ENCODE peak calls at places on chromosome 9, in eight cellular contexts. One of them, this sample, is unnamed.

GRCh38 chr9:106056328-106056727 is 362.0 kb downstream of the TMEM38B start:
- DNase-seq in neuronal stem cell: no peak
- DNase-seq in posterior vena cava: no peak
- DNase-seq in activated naive CD4-positive, alpha-beta T cell: no peak
- DNase-seq in activated CD4-positive, alpha-beta T cell treated with anti-CD3 and anti-CD28 coated beads for 48 hours: no peak
- DNase-seq in epithelial cell of proximal tubule: no peak
- DNase-seq in HCT116: no peak
- DNase-seq in Kasumi-1: no peak
- DNase-seq in this sample: no peak

GRCh38 chr9:125323615-125324014 is 62.0 kb downstream of the GAPVD1 start:
- DNase-seq in epithelial cell of proximal tubule: no peak
- DNase-seq in posterior vena cava: no peak
- DNase-seq in HCT116: no peak
- DNase-seq in Kasumi-1: no peak
- DNase-seq in activated naive CD4-positive, alpha-beta T cell: no peak
- DNase-seq in neuronal stem cell: no peak
- DNase-seq in activated CD4-positive, alpha-beta T cell treated with anti-CD3 and anti-CD28 coated beads for 48 hours: no peak
- DNase-seq in this sample: no peak

GRCh38 chr9:93058357-93059096 is at the start of gene SUSD3:
- DNase-seq in neuronal stem cell: peak; percentile 77
- DNase-seq in HCT116: peak; percentile 39
- DNase-seq in activated naive CD4-positive, alpha-beta T cell: peak; percentile 71
- DNase-seq in Kasumi-1: no peak
- DNase-seq in activated CD4-positive, alpha-beta T cell treated with anti-CD3 and anti-CD28 coated beads for 48 hours: peak; percentile 74
- DNase-seq in epithelial cell of proximal tubule: no peak
- DNase-seq in posterior vena cava: no peak
- DNase-seq in this sample: peak; percentile 76

GRCh38 chr9:15942806-15943424 is 390.1 kb downstream of the CCDC171 start:
- DNase-seq in neuronal stem cell: no peak
- DNase-seq in Kasumi-1: no peak
- DNase-seq in posterior vena cava: no peak
- DNase-seq in activated naive CD4-positive, alpha-beta T cell: no peak
- DNase-seq in epithelial cell of proximal tubule: no peak
- DNase-seq in HCT116: no peak
- DNase-seq in activated CD4-positive, alpha-beta T cell treated with anti-CD3 and anti-CD28 coated beads for 48 hours: no peak
- DNase-seq in this sample: no peak

GRCh38 chr9:133581553-133582343 is 27.4 kb downstream of the FAM163B start:
- DNase-seq in neuronal stem cell: no peak
- DNase-seq in activated CD4-positive, alpha-beta T cell treated with anti-CD3 and anti-CD28 coated beads for 48 hours: no peak
- DNase-seq in Kasumi-1: no peak
- DNase-seq in HCT116: no peak
- DNase-seq in posterior vena cava: no peak
- DNase-seq in activated naive CD4-positive, alpha-beta T cell: no peak
- DNase-seq in epithelial cell of proximal tubule: no peak
- DNase-seq in this sample: peak; percentile 86

GRCh38 chr9:121453232-121453892 is 46.3 kb downstream of the GGTA1 start:
- DNase-seq in neuronal stem cell: no peak
- DNase-seq in activated naive CD4-positive, alpha-beta T cell: no peak
- DNase-seq in Kasumi-1: no peak
- DNase-seq in HCT116: no peak
- DNase-seq in posterior vena cava: no peak
- DNase-seq in activated CD4-positive, alpha-beta T cell treated with anti-CD3 and anti-CD28 coated beads for 48 hours: no peak
- DNase-seq in epithelial cell of proximal tubule: no peak
- DNase-seq in this sample: no peak

GRCh38 chr9:97176206-97176605 is 131.3 kb upstream of the CCDC180 start:
- DNase-seq in epithelial cell of proximal tubule: no peak
- DNase-seq in neuronal stem cell: no peak
- DNase-seq in activated CD4-positive, alpha-beta T cell treated with anti-CD3 and anti-CD28 coated beads for 48 hours: no peak
- DNase-seq in activated naive CD4-positive, alpha-beta T cell: no peak
- DNase-seq in posterior vena cava: no peak
- DNase-seq in HCT116: no peak
- DNase-seq in Kasumi-1: no peak
- DNase-seq in this sample: no peak

GRCh38 chr9:78213696-78214095 is 22.2 kb upstream of the CEP78 start:
- DNase-seq in activated CD4-positive, alpha-beta T cell treated with anti-CD3 and anti-CD28 coated beads for 48 hours: no peak
- DNase-seq in activated naive CD4-positive, alpha-beta T cell: no peak
- DNase-seq in posterior vena cava: no peak
- DNase-seq in Kasumi-1: peak; percentile 77
- DNase-seq in HCT116: no peak
- DNase-seq in epithelial cell of proximal tubule: no peak
- DNase-seq in neuronal stem cell: no peak
- DNase-seq in this sample: no peak

GRCh38 chr9:38039090-38039906 is 29.7 kb downstream of the SHB start:
- DNase-seq in activated naive CD4-positive, alpha-beta T cell: no peak
- DNase-seq in activated CD4-positive, alpha-beta T cell treated with anti-CD3 and anti-CD28 coated beads for 48 hours: no peak
- DNase-seq in Kasumi-1: no peak
- DNase-seq in epithelial cell of proximal tubule: no peak
- DNase-seq in posterior vena cava: no peak
- DNase-seq in neuronal stem cell: no peak
- DNase-seq in HCT116: peak; percentile 42
- DNase-seq in this sample: no peak

GRCh38 chr9:19787672-19788071 is 1.2 kb downstream of the SLC24A2 start:
- DNase-seq in Kasumi-1: no peak
- DNase-seq in epithelial cell of proximal tubule: no peak
- DNase-seq in neuronal stem cell: no peak
- DNase-seq in posterior vena cava: no peak
- DNase-seq in HCT116: no peak
- DNase-seq in activated naive CD4-positive, alpha-beta T cell: no peak
- DNase-seq in activated CD4-positive, alpha-beta T cell treated with anti-CD3 and anti-CD28 coated beads for 48 hours: no peak
- DNase-seq in this sample: no peak

GRCh38 chr9:114288233-114289051 is 34.5 kb upstream of the ORM1 start:
- DNase-seq in epithelial cell of proximal tubule: no peak
- DNase-seq in activated CD4-positive, alpha-beta T cell treated with anti-CD3 and anti-CD28 coated beads for 48 hours: no peak
- DNase-seq in posterior vena cava: peak; percentile 74
- DNase-seq in activated naive CD4-positive, alpha-beta T cell: no peak
- DNase-seq in HCT116: no peak
- DNase-seq in Kasumi-1: no peak
- DNase-seq in neuronal stem cell: no peak
- DNase-seq in this sample: no peak

GRCh38 chr9:135971892-135972291 is 10.7 kb upstream of the UBAC1 start:
- DNase-seq in HCT116: peak; percentile 67
- DNase-seq in epithelial cell of proximal tubule: no peak
- DNase-seq in Kasumi-1: no peak
- DNase-seq in neuronal stem cell: peak; percentile 82
- DNase-seq in activated naive CD4-positive, alpha-beta T cell: peak; percentile 49
- DNase-seq in activated CD4-positive, alpha-beta T cell treated with anti-CD3 and anti-CD28 coated beads for 48 hours: peak; percentile 61
- DNase-seq in posterior vena cava: no peak
- DNase-seq in this sample: peak; percentile 35

GRCh38 chr9:17725399-17726010 is 146.6 kb downstream of the SH3GL2 start:
- DNase-seq in Kasumi-1: no peak
- DNase-seq in activated naive CD4-positive, alpha-beta T cell: no peak
- DNase-seq in epithelial cell of proximal tubule: no peak
- DNase-seq in posterior vena cava: no peak
- DNase-seq in HCT116: no peak
- DNase-seq in activated CD4-positive, alpha-beta T cell treated with anti-CD3 and anti-CD28 coated beads for 48 hours: no peak
- DNase-seq in neuronal stem cell: no peak
- DNase-seq in this sample: no peak

GRCh38 chr9:101035098-101035497 is 6.6 kb downstream of the PLPPR1 start:
- DNase-seq in activated naive CD4-positive, alpha-beta T cell: no peak
- DNase-seq in Kasumi-1: no peak
- DNase-seq in HCT116: no peak
- DNase-seq in epithelial cell of proximal tubule: no peak
- DNase-seq in activated CD4-positive, alpha-beta T cell treated with anti-CD3 and anti-CD28 coated beads for 48 hours: no peak
- DNase-seq in posterior vena cava: no peak
- DNase-seq in neuronal stem cell: no peak
- DNase-seq in this sample: no peak